ENCODE peak calls at places on chromosomes 6 and 20, in ten cellular contexts. J, Q, P, W, O, U, V, X, K and N are unnamed samples.

GRCh38 chr6:98840385-98840784 is 6.0 kb downstream of the POU3F2 start:
- DNase-seq in J (no peak), Q (no peak), P (no peak), W (no peak), O (no peak), U (no peak), V (no peak), X (no peak), K (no peak), N (no peak)

GRCh38 chr6:36642913-36643817 is 35.3 kb upstream of the CDKN1A start:
- DNase-seq in J (no peak), Q (peak; percentile 92), P (peak; percentile 93), W (no peak), O (peak; percentile 95), U (peak; percentile 77), V (peak; percentile 83), X (no peak), K (peak; percentile 67), N (peak; percentile 56)

GRCh38 chr20:49518576-49518975 is 36.1 kb upstream of the KCNB1 start:
- DNase-seq in J (no peak), Q (no peak), P (no peak), W (no peak), O (no peak), U (no peak), V (no peak), X (no peak), K (no peak), N (no peak)

GRCh38 chr20:19715986-19716385 is 42.1 kb upstream of the RIN2 start:
- DNase-seq in J (no peak), Q (no peak), P (no peak), W (no peak), O (no peak), U (no peak), V (no peak), X (no peak), K (no peak), N (no peak)

GRCh38 chr20:57594092-57594911 is 25.9 kb downstream of the ZBP1 start:
- DNase-seq in J (no peak), Q (no peak), P (peak; percentile 89), W (peak; percentile 89), O (peak; percentile 57), U (no peak), V (no peak), X (peak; percentile 89), K (no peak), N (no peak)

GRCh38 chr6:71268710-71269437 is 19.7 kb upstream of the OGFRL1 start:
- DNase-seq in J (no peak), Q (no peak), P (no peak), W (no peak), O (no peak), U (no peak), V (no peak), X (no peak), K (no peak), N (no peak)

GRCh38 chr20:51532577-51533191 is 9.8 kb downstream of the NFATC2 start:
- DNase-seq in J (no peak), Q (peak; percentile 82), P (no peak), W (no peak), O (peak; percentile 27), U (no peak), V (peak; percentile 54), X (no peak), K (peak; percentile 57), N (no peak)

GRCh38 chr6:31727034-31727716 is 1.9 kb downstream of the DDAH2 start:
- DNase-seq in J (no peak), Q (peak; percentile 41), P (no peak), W (no peak), O (peak; percentile 51), U (no peak), V (no peak), X (peak; percentile 83), K (peak; percentile 36), N (no peak)

GRCh38 chr6:133610271-133610840 is 278.6 kb upstream of the TCF21 start:
- DNase-seq in J (no peak), Q (no peak), P (no peak), W (no peak), O (no peak), U (no peak), V (peak; percentile 38), X (no peak), K (no peak), N (peak; percentile 48)

GRCh38 chr20:36924167-36925045 is 27.1 kb downstream of the SAMHD1 start:
- DNase-seq in J (no peak), Q (no peak), P (no peak), W (no peak), O (no peak), U (no peak), V (no peak), X (no peak), K (no peak), N (no peak)

GRCh38 chr20:56630086-56630493 is 984 bp downstream of the TFAP2C start:
- DNase-seq in J (no peak), Q (no peak), P (peak; percentile 73), W (peak; percentile 59), O (peak; percentile 64), U (peak; percentile 95), V (peak; percentile 52), X (peak; percentile 87), K (no peak), N (peak; percentile 47)

GRCh38 chr20:3681931-3682820 is at the start of gene ADAM33:
- DNase-seq in J (no peak), Q (no peak), P (no peak), W (peak; percentile 63), O (peak; percentile 44), U (no peak), V (no peak), X (no peak), K (no peak), N (no peak)
- H3K4me3 ChIP-seq in J (no peak within 1 kb of the TSS), Q (peak within 1 kb of the TSS; percentile 84), P (peak within 1 kb of the TSS; percentile 32), W (peak within 1 kb of the TSS; percentile 33), O (peak within 1 kb of the TSS; percentile 46), U (no peak within 1 kb of the TSS), V (peak within 1 kb of the TSS; percentile 32), X (peak within 1 kb of the TSS; percentile 27), K (peak within 1 kb of the TSS; percentile 45), N (peak within 1 kb of the TSS; percentile 39)

DNA sequence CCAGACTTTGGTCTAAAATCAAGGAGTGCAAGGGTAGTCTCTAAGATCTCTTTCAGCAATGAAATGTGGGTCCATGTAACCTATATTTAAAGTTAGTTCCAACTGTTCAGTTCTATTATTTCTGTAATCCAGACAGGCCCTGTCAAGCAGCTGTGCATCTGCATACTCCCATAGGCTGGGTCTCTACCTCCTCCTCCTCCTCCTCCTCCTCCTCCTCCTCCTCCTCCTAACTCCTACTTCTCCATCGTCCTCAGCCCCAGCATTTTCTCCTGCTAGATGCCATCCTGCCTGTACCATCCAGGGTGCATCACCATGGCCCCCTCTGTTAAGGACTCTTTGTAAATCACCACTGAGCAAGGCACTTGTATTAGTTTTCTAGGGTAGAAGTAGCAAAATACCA is 52.4 kb upstream of the TPD52L1 start:
- DNase-seq in J (no peak), Q (no peak), P (no peak), W (no peak), O (no peak), U (no peak), V (no peak), X (no peak), K (no peak), N (no peak)
- H3K27ac ChIP-seq in J (peak overlapping the region; percentile 52), Q (peak overlapping the region; percentile 79), P (no peak overlapping the region), W (no peak overlapping the region), O (peak overlapping the region; percentile 71), U (peak overlapping the region; percentile 70), V (no peak overlapping the region), X (no peak overlapping the region), K (peak overlapping the region; percentile 36), N (no peak overlapping the region)

GRCh38 chr6:38997128-38997761 is 51.3 kb upstream of the GLP1R start:
- DNase-seq in J (no peak), Q (no peak), P (peak; percentile 68), W (peak; percentile 49), O (no peak), U (peak; percentile 3), V (no peak), X (no peak), K (no peak), N (peak; percentile 25)
- TF ChIP-seq CTCF in J (peak; percentile 52), Q (peak; percentile 18), P (peak; percentile 19), W (peak; percentile 61), O (peak; percentile 34), U (peak; percentile 77), V (peak; percentile 44), X (peak; percentile 38), K (peak; percentile 44), N (peak; percentile 74)

GRCh38 chr20:63071541-63072181 is 64.9 kb upstream of the BHLHE23 start:
- DNase-seq in J (no peak), Q (no peak), P (peak; percentile 39), W (peak; percentile 87), O (no peak), U (peak; percentile 35), V (peak; percentile 41), X (peak; percentile 63), K (no peak), N (peak; percentile 27)
- H3K4me3 ChIP-seq in J (no peak overlapping the region), Q (no peak overlapping the region), P (no peak overlapping the region), W (no peak overlapping the region), O (no peak overlapping the region), U (no peak overlapping the region), V (no peak overlapping the region), X (no peak overlapping the region), K (no peak overlapping the region), N (no peak overlapping the region)